ENCODE peak calls at places on chromosomes 2 and 18, in nine cellular contexts. L is endodermal cell; O is tibial nerve; S is neural progenitor cell; D is GM12865; B is WTC11; J is GM20000; N is CD4-positive, alpha-beta T cell; E is H9. H is an unnamed sample.

GRCh38 chr2:1766400-1766799 is 22.1 kb upstream of the PXDN start:
- DNase-seq in L (peak), O (no peak), S (no peak), D (no peak), B (peak), J (no peak), N (no peak), E (peak), H (no peak)

GRCh38 chr2:10393648-10393982 is 54.5 kb downstream of the ODC1 start:
- DNase-seq in L (no peak), O (no peak), S (no peak), D (no peak), B (no peak), J (no peak), N (no peak), E (no peak), H (no peak)

GRCh38 chr18:79200546-79201268 is 131.5 kb downstream of the ATP9B start:
- DNase-seq in L (peak), O (peak), S (peak), D (peak), B (no peak), J (peak), N (no peak), E (peak), H (no peak)

GRCh38 chr18:58195278-58195721 is 151.3 kb downstream of the NEDD4L start:
- DNase-seq in L (peak), O (no peak), S (peak), D (peak), B (peak), J (peak), N (no peak), E (peak), H (no peak)

GRCh38 chr2:109318150-109318948 is 189.3 kb downstream of the SH3RF3 start:
- DNase-seq in L (no peak), O (peak), S (peak), D (no peak), B (no peak), J (no peak), N (no peak), E (no peak), H (no peak)

GRCh38 chr18:47928466-47928865 is 2.0 kb downstream of the SMAD2 start:
- DNase-seq in L (no peak), O (no peak), S (no peak), D (peak), B (no peak), J (no peak), N (no peak), E (no peak), H (no peak)

GRCh38 chr2:62660087-62660486 is 45.4 kb upstream of the EHBP1 start:
- DNase-seq in L (no peak), O (no peak), S (no peak), D (peak), B (no peak), J (peak), N (no peak), E (no peak), H (no peak)

GRCh38 chr18:57943723-57944122 is 100.3 kb upstream of the NEDD4L start:
- DNase-seq in L (no peak), O (no peak), S (peak), D (no peak), B (no peak), J (no peak), N (no peak), E (no peak), H (no peak)

GRCh38 chr2:110657721-110658305 is 20.1 kb downstream of the BUB1 start:
- DNase-seq in L (no peak), O (no peak), S (no peak), D (no peak), B (no peak), J (no peak), N (no peak), E (no peak), H (no peak)

GRCh38 chr18:11512096-11513030 is 97.0 kb upstream of the SLC35G4 start:
- DNase-seq in L (no peak), O (no peak), S (peak), D (peak), B (no peak), J (no peak), N (no peak), E (no peak), H (no peak)

GRCh38 chr2:177679611-177680530 is 287.3 kb downstream of the AGPS start:
- DNase-seq in L (no peak), O (no peak), S (no peak), D (no peak), B (no peak), J (no peak), N (no peak), E (no peak), H (no peak)

GRCh38 chr2:218039171-218039570 is 29.9 kb upstream of the RUFY4 start:
- DNase-seq in L (no peak), O (no peak), S (no peak), D (no peak), B (no peak), J (no peak), N (no peak), E (no peak), H (no peak)

GRCh38 chr2:112701092-112701491 is 19.7 kb upstream of the NT5DC4 start:
- DNase-seq in L (no peak), O (no peak), S (no peak), D (no peak), B (no peak), J (no peak), N (no peak), E (no peak), H (peak)

GRCh38 chr2:83017366-83018090 is 1441.6 kb downstream of the SUCLG1 start:
- DNase-seq in L (no peak), O (no peak), S (no peak), D (no peak), B (no peak), J (no peak), N (no peak), E (no peak), H (no peak)

GRCh38 chr2:26581991-26582842 is 58.9 kb downstream of the CIB4 start:
- DNase-seq in L (peak), O (no peak), S (no peak), D (no peak), B (peak), J (no peak), N (no peak), E (peak), H (peak)

GRCh38 chr2:235577404-235578330 is 83.8 kb downstream of the AGAP1 start:
- DNase-seq in L (no peak), O (peak), S (peak), D (no peak), B (no peak), J (no peak), N (no peak), E (no peak), H (no peak)

GRCh38 chr2:229269146-229269545 is 1.9 kb downstream of the PID1 start:
- DNase-seq in L (no peak), O (no peak), S (no peak), D (no peak), B (no peak), J (no peak), N (no peak), E (no peak), H (no peak)

GRCh38 chr2:96329416-96329815 is 4.3 kb downstream of the ITPRIPL1 start:
- DNase-seq in L (no peak), O (no peak), S (no peak), D (no peak), B (no peak), J (no peak), N (no peak), E (no peak), H (no peak)

GRCh38 chr2:45649855-45650806 is 1.3 kb upstream of the PRKCE start:
- DNase-seq in L (peak), O (peak), S (peak), D (peak), B (peak), J (peak), N (peak), E (peak), H (peak)

GRCh38 chr2:158998486-158999248 is 30.2 kb downstream of the TANC1 start:
- DNase-seq in L (no peak), O (no peak), S (no peak), D (no peak), B (no peak), J (no peak), N (no peak), E (no peak), H (no peak)

GRCh38 chr2:143128681-143129580 is at the start of gene ARHGAP15:
- DNase-seq in L (no peak), O (no peak), S (no peak), D (peak), B (no peak), J (peak), N (peak), E (no peak), H (no peak)

GRCh38 chr2:28395334-28396061 is 2.8 kb downstream of the FOSL2 start:
- DNase-seq in L (no peak), O (peak), S (no peak), D (no peak), B (no peak), J (no peak), N (no peak), E (no peak), H (no peak)

GRCh38 chr18:49778826-49779465 is 34.4 kb downstream of the ACAA2 start:
- DNase-seq in L (peak), O (no peak), S (no peak), D (no peak), B (no peak), J (no peak), N (no peak), E (no peak), H (no peak)

GRCh38 chr2:112604952-112605351 is 20.5 kb downstream of the CHCHD5 start:
- DNase-seq in L (no peak), O (no peak), S (no peak), D (no peak), B (no peak), J (no peak), N (no peak), E (no peak), H (no peak)

GRCh38 chr2:203547356-203547755 is 12.3 kb upstream of the RAPH1 start:
- DNase-seq in L (no peak), O (no peak), S (no peak), D (no peak), B (no peak), J (no peak), N (no peak), E (no peak), H (no peak)

GRCh38 chr2:69605332-69605731 is 38.2 kb downstream of the AAK1 start:
- DNase-seq in L (no peak), O (no peak), S (no peak), D (no peak), B (no peak), J (no peak), N (no peak), E (no peak), H (no peak)

GRCh38 chr2:88639865-88640264 is 12.6 kb upstream of the EIF2AK3 start:
- DNase-seq in L (no peak), O (no peak), S (no peak), D (no peak), B (no peak), J (no peak), N (no peak), E (no peak), H (no peak)

GRCh38 chr2:107187870-107188269 is 301.9 kb upstream of the ST6GAL2 start:
- DNase-seq in L (no peak), O (no peak), S (no peak), D (no peak), B (no peak), J (no peak), N (no peak), E (no peak), H (no peak)

GRCh38 chr2:222296911-222297599 is 1.7 kb downstream of the PAX3 start:
- DNase-seq in L (peak), O (no peak), S (peak), D (no peak), B (no peak), J (no peak), N (no peak), E (no peak), H (no peak)

DNA sequence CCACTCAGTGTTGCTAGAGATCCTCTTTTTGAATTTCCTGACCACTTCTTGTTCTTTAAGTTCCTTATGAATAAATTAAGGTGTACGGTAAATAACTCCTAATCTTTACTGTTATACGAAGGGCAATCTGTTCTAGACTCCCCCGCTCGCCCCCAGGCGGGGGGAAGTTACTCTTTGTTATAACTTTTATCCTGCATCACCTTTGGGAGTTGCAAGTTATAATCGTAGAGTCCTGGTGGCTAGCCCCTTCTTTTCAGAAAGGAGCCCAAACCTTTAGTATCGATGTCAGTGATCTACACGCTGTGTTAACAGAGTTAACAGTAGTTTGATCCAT is 652 bp downstream of the GCA start:
- DNase-seq in L (no peak), O (no peak), S (no peak), D (no peak), B (no peak), J (no peak), N (no peak), E (no peak), H (no peak)
- TF ChIP-seq CTCF in L (no peak), O (no peak), S (no peak), D (no peak), B (no peak), J (no peak), N (no peak), E (no peak), H (no peak)

GRCh38 chr2:32212293-32212692 is 46.6 kb downstream of the SLC30A6 start:
- DNase-seq in L (no peak), O (no peak), S (no peak), D (no peak), B (no peak), J (no peak), N (no peak), E (no peak), H (no peak)
- TF ChIP-seq CTCF in L (no peak), O (no peak), S (no peak), D (no peak), B (no peak), J (no peak), N (no peak), E (no peak), H (no peak)

DNA sequence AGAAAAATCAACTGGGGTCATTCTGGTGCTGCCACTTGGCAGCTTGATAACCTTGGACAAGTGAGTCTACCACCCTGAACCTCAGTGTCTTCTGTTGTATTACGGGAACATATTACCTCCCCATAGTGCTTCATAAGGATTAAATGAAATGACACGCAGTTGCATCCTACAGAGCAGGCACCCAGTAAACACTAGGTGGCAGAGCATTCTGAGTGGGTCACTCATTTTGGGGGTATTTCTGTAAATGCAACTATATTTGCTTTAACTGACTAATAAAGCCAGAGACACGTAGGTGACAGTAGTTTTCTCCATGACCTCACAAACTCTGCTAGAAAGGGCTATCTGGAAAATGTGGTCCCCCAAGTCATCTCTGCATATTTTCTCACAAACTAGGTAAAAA is 4.7 kb downstream of the CD226 start:
- DNase-seq in L (no peak), O (no peak), S (no peak), D (peak), B (no peak), J (no peak), N (no peak), E (no peak), H (no peak)
- TF ChIP-seq CTCF in L (peak), O (no peak), S (peak), D (peak), B (no peak), J (no peak), N (no peak), E (peak), H (no peak)

DNA sequence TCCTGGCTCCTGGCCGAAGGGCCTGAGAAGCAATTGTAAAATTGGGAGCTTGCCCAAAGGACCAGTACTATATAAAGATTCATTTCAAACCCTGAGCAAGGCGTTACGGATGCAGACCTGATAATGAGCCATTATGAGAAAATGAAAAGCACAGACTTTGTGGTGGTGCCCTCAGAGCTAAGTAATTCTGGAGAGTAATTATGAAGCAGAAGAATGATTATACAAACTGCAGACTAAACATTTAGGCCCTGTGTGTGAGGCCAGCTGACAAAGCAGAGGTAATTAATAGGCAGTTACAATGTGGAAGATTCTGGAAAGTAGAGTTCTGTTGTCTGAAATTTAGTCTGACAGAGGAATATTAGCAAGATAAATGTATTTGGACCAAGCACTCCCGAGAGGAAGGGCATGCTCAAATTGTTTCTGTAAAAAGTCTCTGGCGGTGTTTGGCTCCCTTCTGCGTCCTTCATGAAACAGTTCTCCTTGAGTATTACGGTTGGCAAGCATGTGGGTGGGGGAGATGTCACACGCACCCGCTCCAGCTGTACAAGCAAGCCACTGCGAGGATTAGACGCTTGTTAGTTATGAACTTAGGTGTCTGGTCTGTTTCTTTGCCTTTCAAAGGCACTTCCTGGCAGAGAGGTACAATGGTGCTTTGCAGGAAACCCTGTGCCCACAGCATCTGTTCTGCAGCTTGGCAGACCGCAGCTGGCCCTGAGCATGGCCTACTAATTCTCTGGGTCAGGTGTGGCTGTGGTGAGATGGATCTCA is 45.5 kb downstream of the CDC42EP3 start:
- DNase-seq in L (no peak), O (no peak), S (no peak), D (peak), B (no peak), J (no peak), N (peak), E (no peak), H (no peak)
- TF ChIP-seq CTCF in L (no peak), O (no peak), S (no peak), D (no peak), B (no peak), J (no peak), N (no peak), E (no peak), H (no peak)

DNA sequence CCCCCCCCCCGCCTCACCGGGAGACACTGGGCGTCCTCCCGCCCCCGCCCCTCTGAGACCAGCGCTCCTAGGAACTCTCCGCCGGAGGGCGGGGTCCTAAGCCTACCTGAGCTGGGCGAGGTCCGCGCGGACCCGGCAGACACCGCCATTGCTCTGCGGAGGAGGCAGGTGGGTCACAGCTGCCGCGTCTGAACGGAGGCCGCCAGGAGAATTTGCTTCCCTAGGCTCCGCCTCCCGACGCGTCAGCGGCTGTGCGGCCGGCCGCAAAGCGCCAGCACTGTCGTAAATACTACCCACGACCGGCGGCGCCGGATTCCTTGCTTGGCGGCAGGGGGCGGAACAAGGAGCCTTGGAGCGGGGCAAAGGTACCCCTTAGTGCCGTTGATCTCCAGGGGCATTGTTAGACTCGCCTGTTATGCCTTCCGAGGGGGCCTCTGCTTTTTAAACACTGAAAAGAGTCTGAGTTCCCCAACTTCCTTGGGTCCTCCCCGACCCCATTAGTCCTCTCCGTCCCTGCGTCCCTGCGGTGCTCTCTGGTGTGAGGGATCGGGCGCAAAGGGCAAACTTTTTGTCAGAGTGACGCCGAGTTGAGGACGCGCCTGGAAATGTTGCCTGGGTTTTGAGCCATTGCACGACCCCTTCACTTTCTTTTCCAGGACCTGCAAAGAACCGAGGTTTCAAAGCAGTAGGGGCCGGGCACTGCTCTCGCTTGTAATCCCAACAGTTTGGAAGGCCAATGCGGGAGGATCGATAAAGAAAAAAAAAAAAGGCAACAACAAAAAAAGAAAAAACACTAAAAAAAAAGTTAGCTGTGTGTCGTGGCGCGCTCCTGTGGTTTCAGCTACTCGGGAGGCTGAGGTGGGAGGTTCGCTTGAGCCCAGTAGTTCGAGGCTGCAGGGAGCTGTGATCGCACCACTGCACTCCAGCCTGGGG is at the start of gene GGCX:
- DNase-seq in L (peak), O (peak), S (peak), D (peak), B (peak), J (peak), N (peak), E (peak), H (peak)
- TF ChIP-seq CTCF in L (no peak), O (peak), S (no peak), D (no peak), B (no peak), J (no peak), N (no peak), E (no peak), H (no peak)

GRCh38 chr2:232219932-232220331 is 158.6 kb upstream of the ALPP start:
- DNase-seq in L (no peak), O (no peak), S (no peak), D (no peak), B (no peak), J (no peak), N (no peak), E (no peak), H (no peak)
- TF ChIP-seq CTCF in L (no peak), O (no peak), S (no peak), D (no peak), B (no peak), J (no peak), N (no peak), E (no peak), H (no peak)

GRCh38 chr2:169129703-169130243 is 60.4 kb downstream of the DHRS9 start:
- DNase-seq in L (no peak), O (no peak), S (no peak), D (no peak), B (no peak), J (no peak), N (no peak), E (no peak), H (no peak)
- TF ChIP-seq CTCF in L (no peak), O (no peak), S (no peak), D (no peak), B (no peak), J (no peak), N (no peak), E (no peak), H (no peak)

GRCh38 chr2:53473236-53473635 is 294.4 kb upstream of the CHAC2 start:
- DNase-seq in L (peak), O (no peak), S (peak), D (peak), B (peak), J (no peak), N (no peak), E (peak), H (no peak)
- TF ChIP-seq CTCF in L (peak), O (no peak), S (peak), D (peak), B (no peak), J (no peak), N (no peak), E (peak), H (no peak)

GRCh38 chr18:13103366-13103765 is 112.2 kb downstream of the CEP192 start:
- DNase-seq in L (no peak), O (no peak), S (no peak), D (no peak), B (no peak), J (no peak), N (no peak), E (no peak), H (no peak)
- TF ChIP-seq CTCF in L (peak), O (no peak), S (peak), D (no peak), B (peak), J (no peak), N (peak), E (peak), H (peak)

DNA sequence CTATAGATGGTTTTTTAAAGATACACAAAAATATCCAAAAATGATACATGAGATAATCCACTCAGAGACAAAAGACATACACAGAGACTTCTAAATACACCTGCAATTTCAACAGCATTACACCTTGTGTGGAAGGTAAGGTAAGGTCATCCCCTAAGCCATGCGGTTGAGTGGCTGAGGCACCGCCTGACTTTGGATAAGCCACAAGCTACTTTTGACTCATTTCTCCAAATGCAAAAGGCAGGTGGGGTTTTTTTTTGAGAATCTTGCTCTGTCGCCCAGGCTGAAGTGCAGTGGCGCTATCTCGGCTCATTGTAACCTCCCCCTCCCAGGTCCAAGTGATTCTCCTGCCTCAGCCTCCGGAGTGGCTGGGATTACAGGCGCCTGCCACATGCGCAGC is 13.1 kb downstream of the AP1S3 start:
- DNase-seq in L (no peak), O (no peak), S (no peak), D (no peak), B (no peak), J (no peak), N (no peak), E (no peak), H (no peak)
- TF ChIP-seq CTCF in L (no peak), O (no peak), S (no peak), D (no peak), B (no peak), J (no peak), N (no peak), E (no peak), H (no peak)